ENCODE peak calls at places on chromosomes 4 and X, in ten cellular contexts. One of them, this sample, is unnamed. For H3K4me1, the result is how much of the 10 kb centered on the place peaks cover.

GRCh38 chrX:74613350-74614192 is 853 bp downstream of the RLIM start:
- DNase-seq in neural progenitor cell: peak
- DNase-seq in DND-41: peak
- DNase-seq in endodermal cell: peak
- DNase-seq in cardiac muscle cell: peak
- DNase-seq in mesendoderm: peak
- DNase-seq in small intestine: peak
- DNase-seq in lower lobe of right lung: peak
- DNase-seq in effector memory CD4-positive, alpha-beta T cell: no peak
- DNase-seq in CD8-positive, alpha-beta memory T cell: no peak
- DNase-seq in this sample: no peak

GRCh38 chr4:153209410-153209809 is 5.2 kb downstream of the TRIM2 start:
- DNase-seq in neural progenitor cell: no peak
- DNase-seq in DND-41: no peak
- DNase-seq in endodermal cell: peak
- DNase-seq in cardiac muscle cell: no peak
- DNase-seq in mesendoderm: peak
- DNase-seq in small intestine: no peak
- DNase-seq in lower lobe of right lung: no peak
- DNase-seq in effector memory CD4-positive, alpha-beta T cell: no peak
- DNase-seq in CD8-positive, alpha-beta memory T cell: no peak
- DNase-seq in this sample: no peak

GRCh38 chrX:111168314-111168713 is 72.3 kb downstream of the PAK3 start:
- DNase-seq in neural progenitor cell: peak
- DNase-seq in DND-41: no peak
- DNase-seq in endodermal cell: peak
- DNase-seq in cardiac muscle cell: peak
- DNase-seq in mesendoderm: peak
- DNase-seq in small intestine: peak
- DNase-seq in lower lobe of right lung: no peak
- DNase-seq in effector memory CD4-positive, alpha-beta T cell: no peak
- DNase-seq in CD8-positive, alpha-beta memory T cell: no peak
- DNase-seq in this sample: no peak

GRCh38 chrX:10039821-10040793 is 72.9 kb downstream of the CLDN34 start:
- DNase-seq in neural progenitor cell: peak
- DNase-seq in DND-41: no peak
- DNase-seq in endodermal cell: no peak
- DNase-seq in cardiac muscle cell: no peak
- DNase-seq in mesendoderm: no peak
- DNase-seq in small intestine: no peak
- DNase-seq in lower lobe of right lung: no peak
- DNase-seq in effector memory CD4-positive, alpha-beta T cell: no peak
- DNase-seq in CD8-positive, alpha-beta memory T cell: no peak
- DNase-seq in this sample: no peak

GRCh38 chrX:40065291-40066046 is 32.3 kb downstream of the BCOR start:
- DNase-seq in neural progenitor cell: no peak
- DNase-seq in DND-41: no peak
- DNase-seq in endodermal cell: no peak
- DNase-seq in cardiac muscle cell: no peak
- DNase-seq in mesendoderm: no peak
- DNase-seq in small intestine: no peak
- DNase-seq in lower lobe of right lung: no peak
- DNase-seq in effector memory CD4-positive, alpha-beta T cell: no peak
- DNase-seq in CD8-positive, alpha-beta memory T cell: no peak
- DNase-seq in this sample: no peak

GRCh38 chrX:46922601-46923000 is 10.4 kb downstream of the JADE3 start:
- DNase-seq in neural progenitor cell: no peak
- DNase-seq in DND-41: no peak
- DNase-seq in endodermal cell: no peak
- DNase-seq in cardiac muscle cell: no peak
- DNase-seq in mesendoderm: no peak
- DNase-seq in small intestine: no peak
- DNase-seq in lower lobe of right lung: no peak
- DNase-seq in effector memory CD4-positive, alpha-beta T cell: no peak
- DNase-seq in CD8-positive, alpha-beta memory T cell: no peak
- DNase-seq in this sample: no peak

GRCh38 chrX:22526339-22526738 is 253.6 kb downstream of the CBLL2 start:
- DNase-seq in neural progenitor cell: no peak
- DNase-seq in DND-41: no peak
- DNase-seq in endodermal cell: no peak
- DNase-seq in cardiac muscle cell: peak
- DNase-seq in mesendoderm: no peak
- DNase-seq in small intestine: no peak
- DNase-seq in lower lobe of right lung: no peak
- DNase-seq in effector memory CD4-positive, alpha-beta T cell: no peak
- DNase-seq in CD8-positive, alpha-beta memory T cell: no peak
- DNase-seq in this sample: no peak

GRCh38 chrX:130435937-130436336 is 34.1 kb downstream of the RBMX2 start:
- DNase-seq in neural progenitor cell: no peak
- DNase-seq in DND-41: no peak
- DNase-seq in endodermal cell: no peak
- DNase-seq in cardiac muscle cell: no peak
- DNase-seq in mesendoderm: no peak
- DNase-seq in small intestine: no peak
- DNase-seq in lower lobe of right lung: no peak
- DNase-seq in effector memory CD4-positive, alpha-beta T cell: no peak
- DNase-seq in CD8-positive, alpha-beta memory T cell: no peak
- DNase-seq in this sample: no peak

GRCh38 chr4:66567551-66567950 is 897.3 kb upstream of the EPHA5 start:
- DNase-seq in neural progenitor cell: no peak
- DNase-seq in DND-41: no peak
- DNase-seq in endodermal cell: no peak
- DNase-seq in cardiac muscle cell: no peak
- DNase-seq in mesendoderm: no peak
- DNase-seq in small intestine: no peak
- DNase-seq in lower lobe of right lung: no peak
- DNase-seq in effector memory CD4-positive, alpha-beta T cell: no peak
- DNase-seq in CD8-positive, alpha-beta memory T cell: no peak
- DNase-seq in this sample: no peak

GRCh38 chr4:66565796-66566195 is 895.5 kb upstream of the EPHA5 start:
- DNase-seq in neural progenitor cell: no peak
- DNase-seq in DND-41: no peak
- DNase-seq in endodermal cell: no peak
- DNase-seq in cardiac muscle cell: peak
- DNase-seq in mesendoderm: no peak
- DNase-seq in small intestine: no peak
- DNase-seq in lower lobe of right lung: no peak
- DNase-seq in effector memory CD4-positive, alpha-beta T cell: no peak
- DNase-seq in CD8-positive, alpha-beta memory T cell: no peak
- DNase-seq in this sample: no peak

GRCh38 chr4:66562276-66562806 is 892.1 kb upstream of the EPHA5 start:
- DNase-seq in neural progenitor cell: no peak
- DNase-seq in DND-41: no peak
- DNase-seq in endodermal cell: no peak
- DNase-seq in cardiac muscle cell: peak
- DNase-seq in mesendoderm: no peak
- DNase-seq in small intestine: no peak
- DNase-seq in lower lobe of right lung: no peak
- DNase-seq in effector memory CD4-positive, alpha-beta T cell: no peak
- DNase-seq in CD8-positive, alpha-beta memory T cell: no peak
- DNase-seq in this sample: no peak

GRCh38 chr4:66568001-66568400 is 897.7 kb upstream of the EPHA5 start:
- DNase-seq in neural progenitor cell: no peak
- DNase-seq in DND-41: no peak
- DNase-seq in endodermal cell: no peak
- DNase-seq in cardiac muscle cell: no peak
- DNase-seq in mesendoderm: no peak
- DNase-seq in small intestine: no peak
- DNase-seq in lower lobe of right lung: no peak
- DNase-seq in effector memory CD4-positive, alpha-beta T cell: no peak
- DNase-seq in CD8-positive, alpha-beta memory T cell: no peak
- DNase-seq in this sample: no peak

DNA sequence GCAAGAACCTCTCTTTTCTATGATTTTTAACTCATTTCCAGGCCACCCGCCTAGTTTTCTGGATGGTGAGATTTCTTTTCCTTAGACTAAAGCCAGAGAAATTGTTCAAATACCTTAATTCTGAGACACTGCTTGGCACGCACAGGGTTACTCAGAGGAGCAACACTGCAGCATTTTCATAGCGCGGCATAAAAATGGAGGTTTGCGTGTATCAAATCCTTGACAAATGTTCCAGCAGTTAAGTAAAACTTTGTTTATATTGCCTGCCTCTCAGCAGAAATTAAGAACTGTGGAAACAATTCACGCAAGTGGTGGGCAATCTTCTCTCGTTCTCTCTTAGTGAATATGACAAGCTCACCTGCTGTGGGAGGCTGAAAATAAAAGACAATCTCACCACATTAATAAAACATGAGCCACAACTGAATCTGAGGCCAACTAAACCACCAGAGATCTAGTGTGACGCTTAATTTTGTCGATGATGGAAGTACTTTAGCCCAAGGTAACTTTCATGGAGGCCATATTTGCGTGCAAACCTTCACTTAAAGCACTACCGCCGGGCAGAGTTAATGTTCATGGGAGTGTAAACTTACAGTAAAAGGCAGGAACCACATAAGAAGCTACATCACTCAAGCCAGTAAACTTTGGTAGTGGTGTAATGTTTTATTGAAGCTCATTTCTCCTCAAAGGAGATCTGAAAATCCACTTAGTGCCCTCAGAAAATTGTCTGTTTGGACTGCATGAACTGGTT is 894.8 kb upstream of the EPHA5 start:
- DNase-seq in neural progenitor cell: no peak
- DNase-seq in DND-41: no peak
- DNase-seq in endodermal cell: no peak
- DNase-seq in cardiac muscle cell: peak
- DNase-seq in mesendoderm: no peak
- DNase-seq in small intestine: no peak
- DNase-seq in lower lobe of right lung: no peak
- DNase-seq in effector memory CD4-positive, alpha-beta T cell: no peak
- DNase-seq in CD8-positive, alpha-beta memory T cell: no peak
- DNase-seq in this sample: no peak
- H3K4me3 ChIP-seq in neural progenitor cell: no peak
- H3K4me3 ChIP-seq in DND-41: no peak
- H3K4me3 ChIP-seq in endodermal cell: no peak
- H3K4me3 ChIP-seq in cardiac muscle cell: no peak
- H3K4me3 ChIP-seq in mesendoderm: no peak
- H3K4me3 ChIP-seq in small intestine: no peak
- H3K4me3 ChIP-seq in lower lobe of right lung: no peak
- H3K4me3 ChIP-seq in effector memory CD4-positive, alpha-beta T cell: no peak
- H3K4me3 ChIP-seq in CD8-positive, alpha-beta memory T cell: no peak
- H3K4me3 ChIP-seq in this sample: no peak

GRCh38 chr4:13920901-13921300 is 293.4 kb upstream of the BOD1L1 start:
- DNase-seq in neural progenitor cell: no peak
- DNase-seq in DND-41: no peak
- DNase-seq in endodermal cell: peak
- DNase-seq in cardiac muscle cell: peak
- DNase-seq in mesendoderm: peak
- DNase-seq in small intestine: peak
- DNase-seq in lower lobe of right lung: no peak
- DNase-seq in effector memory CD4-positive, alpha-beta T cell: no peak
- DNase-seq in CD8-positive, alpha-beta memory T cell: no peak
- DNase-seq in this sample: no peak

GRCh38 chr4:13918110-13918509 is 290.6 kb upstream of the BOD1L1 start:
- DNase-seq in neural progenitor cell: no peak
- DNase-seq in DND-41: no peak
- DNase-seq in endodermal cell: no peak
- DNase-seq in cardiac muscle cell: peak
- DNase-seq in mesendoderm: no peak
- DNase-seq in small intestine: peak
- DNase-seq in lower lobe of right lung: no peak
- DNase-seq in effector memory CD4-positive, alpha-beta T cell: no peak
- DNase-seq in CD8-positive, alpha-beta memory T cell: no peak
- DNase-seq in this sample: no peak

GRCh38 chr4:13919021-13919441 is 291.5 kb upstream of the BOD1L1 start:
- DNase-seq in neural progenitor cell: no peak
- DNase-seq in DND-41: no peak
- DNase-seq in endodermal cell: no peak
- DNase-seq in cardiac muscle cell: peak
- DNase-seq in mesendoderm: no peak
- DNase-seq in small intestine: no peak
- DNase-seq in lower lobe of right lung: no peak
- DNase-seq in effector memory CD4-positive, alpha-beta T cell: no peak
- DNase-seq in CD8-positive, alpha-beta memory T cell: no peak
- DNase-seq in this sample: no peak

GRCh38 chr4:13920111-13920875 is 292.8 kb upstream of the BOD1L1 start:
- DNase-seq in neural progenitor cell: no peak
- DNase-seq in DND-41: no peak
- DNase-seq in endodermal cell: no peak
- DNase-seq in cardiac muscle cell: peak
- DNase-seq in mesendoderm: no peak
- DNase-seq in small intestine: no peak
- DNase-seq in lower lobe of right lung: no peak
- DNase-seq in effector memory CD4-positive, alpha-beta T cell: no peak
- DNase-seq in CD8-positive, alpha-beta memory T cell: no peak
- DNase-seq in this sample: no peak

GRCh38 chr4:13917010-13917409 is 289.5 kb upstream of the BOD1L1 start:
- DNase-seq in neural progenitor cell: no peak
- DNase-seq in DND-41: no peak
- DNase-seq in endodermal cell: no peak
- DNase-seq in cardiac muscle cell: peak
- DNase-seq in mesendoderm: no peak
- DNase-seq in small intestine: no peak
- DNase-seq in lower lobe of right lung: no peak
- DNase-seq in effector memory CD4-positive, alpha-beta T cell: no peak
- DNase-seq in CD8-positive, alpha-beta memory T cell: no peak
- DNase-seq in this sample: no peak
- H3K4me1 ChIP-seq in neural progenitor cell: under half
- H3K4me1 ChIP-seq in DND-41: under half
- H3K4me1 ChIP-seq in endodermal cell: under half
- H3K4me1 ChIP-seq in cardiac muscle cell: under half
- H3K4me1 ChIP-seq in mesendoderm: under half
- H3K4me1 ChIP-seq in small intestine: under half
- H3K4me1 ChIP-seq in lower lobe of right lung: under half
- H3K4me1 ChIP-seq in effector memory CD4-positive, alpha-beta T cell: under half
- H3K4me1 ChIP-seq in CD8-positive, alpha-beta memory T cell: under half
- H3K4me1 ChIP-seq in this sample: under half

DNA sequence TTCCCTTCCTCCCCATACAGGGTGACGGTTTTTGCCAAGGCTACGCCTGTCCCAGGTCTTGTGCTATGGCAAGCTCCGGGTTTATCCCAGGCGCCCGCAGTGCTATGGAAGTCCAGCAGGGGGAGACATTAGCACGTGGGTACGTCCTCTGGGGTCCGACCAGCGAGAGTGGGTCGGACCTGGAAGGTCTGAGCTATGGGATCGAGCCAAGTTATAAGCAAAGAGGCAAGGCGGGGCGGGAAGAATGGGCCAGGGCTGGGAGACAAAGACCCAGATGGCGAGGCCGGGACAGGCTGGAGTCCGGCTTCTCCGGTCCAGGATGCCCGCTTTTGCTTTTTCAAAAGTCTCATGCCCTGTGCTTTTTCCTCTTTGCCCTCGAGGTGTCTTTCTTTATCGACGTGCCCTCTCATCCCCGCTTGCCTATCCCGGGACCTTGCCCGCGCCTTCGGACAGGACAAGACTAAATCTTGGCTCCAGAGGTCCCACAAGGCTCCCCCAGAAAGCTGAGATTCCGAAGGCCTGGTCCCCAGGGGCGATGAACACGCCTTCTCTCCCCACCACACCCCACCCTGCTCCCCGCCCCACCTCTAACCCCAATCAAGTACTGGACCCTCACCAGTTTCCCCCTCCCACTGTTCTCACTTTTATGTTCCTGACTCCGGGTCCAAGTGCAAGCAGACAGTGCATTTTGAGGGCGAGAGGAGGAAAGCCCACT is 816 bp upstream of the EFNB1 start:
- DNase-seq in neural progenitor cell: peak
- DNase-seq in DND-41: peak
- DNase-seq in endodermal cell: peak
- DNase-seq in cardiac muscle cell: peak
- DNase-seq in mesendoderm: peak
- DNase-seq in small intestine: peak
- DNase-seq in lower lobe of right lung: peak
- DNase-seq in effector memory CD4-positive, alpha-beta T cell: peak
- DNase-seq in CD8-positive, alpha-beta memory T cell: peak
- DNase-seq in this sample: peak
- H3K4me3 ChIP-seq in neural progenitor cell: peak
- H3K4me3 ChIP-seq in DND-41: peak
- H3K4me3 ChIP-seq in endodermal cell: peak
- H3K4me3 ChIP-seq in cardiac muscle cell: peak
- H3K4me3 ChIP-seq in mesendoderm: no peak
- H3K4me3 ChIP-seq in small intestine: peak
- H3K4me3 ChIP-seq in lower lobe of right lung: peak
- H3K4me3 ChIP-seq in effector memory CD4-positive, alpha-beta T cell: peak
- H3K4me3 ChIP-seq in CD8-positive, alpha-beta memory T cell: peak
- H3K4me3 ChIP-seq in this sample: peak

GRCh38 chr4:143097751-143098150 is 87.0 kb upstream of the USP38 start:
- DNase-seq in neural progenitor cell: no peak
- DNase-seq in DND-41: no peak
- DNase-seq in endodermal cell: no peak
- DNase-seq in cardiac muscle cell: no peak
- DNase-seq in mesendoderm: no peak
- DNase-seq in small intestine: peak
- DNase-seq in lower lobe of right lung: no peak
- DNase-seq in effector memory CD4-positive, alpha-beta T cell: no peak
- DNase-seq in CD8-positive, alpha-beta memory T cell: no peak
- DNase-seq in this sample: no peak

GRCh38 chr4:143095447-143095846 is 89.3 kb upstream of the USP38 start:
- DNase-seq in neural progenitor cell: no peak
- DNase-seq in DND-41: no peak
- DNase-seq in endodermal cell: no peak
- DNase-seq in cardiac muscle cell: no peak
- DNase-seq in mesendoderm: peak
- DNase-seq in small intestine: no peak
- DNase-seq in lower lobe of right lung: no peak
- DNase-seq in effector memory CD4-positive, alpha-beta T cell: no peak
- DNase-seq in CD8-positive, alpha-beta memory T cell: no peak
- DNase-seq in this sample: no peak

GRCh38 chr4:143089847-143090246 is 94.9 kb upstream of the USP38 start:
- DNase-seq in neural progenitor cell: no peak
- DNase-seq in DND-41: no peak
- DNase-seq in endodermal cell: no peak
- DNase-seq in cardiac muscle cell: no peak
- DNase-seq in mesendoderm: no peak
- DNase-seq in small intestine: no peak
- DNase-seq in lower lobe of right lung: no peak
- DNase-seq in effector memory CD4-positive, alpha-beta T cell: no peak
- DNase-seq in CD8-positive, alpha-beta memory T cell: no peak
- DNase-seq in this sample: no peak

GRCh38 chr4:143089291-143089690 is 95.4 kb upstream of the USP38 start:
- DNase-seq in neural progenitor cell: peak
- DNase-seq in DND-41: no peak
- DNase-seq in endodermal cell: peak
- DNase-seq in cardiac muscle cell: peak
- DNase-seq in mesendoderm: peak
- DNase-seq in small intestine: no peak
- DNase-seq in lower lobe of right lung: no peak
- DNase-seq in effector memory CD4-positive, alpha-beta T cell: no peak
- DNase-seq in CD8-positive, alpha-beta memory T cell: no peak
- DNase-seq in this sample: no peak

DNA sequence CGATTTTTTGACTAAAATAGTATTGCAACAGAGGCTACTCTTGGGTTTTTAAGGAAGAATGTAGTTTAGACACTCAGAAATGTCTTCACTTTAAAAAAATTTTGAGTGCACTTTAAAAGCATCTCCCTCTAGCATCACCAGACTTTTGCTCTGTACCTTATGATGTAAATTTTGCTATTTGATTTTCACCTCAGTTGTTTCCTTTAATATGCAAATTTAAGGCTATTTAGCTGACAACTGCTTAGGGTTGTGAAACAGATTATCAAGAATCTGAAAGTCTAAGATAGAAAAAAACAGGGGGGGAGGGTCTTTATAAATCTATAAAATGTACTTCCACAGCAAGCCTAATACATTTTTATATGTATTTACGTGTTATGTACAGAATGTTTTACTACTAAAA is 92.9 kb upstream of the USP38 start:
- DNase-seq in neural progenitor cell: no peak
- DNase-seq in DND-41: no peak
- DNase-seq in endodermal cell: no peak
- DNase-seq in cardiac muscle cell: no peak
- DNase-seq in mesendoderm: no peak
- DNase-seq in small intestine: no peak
- DNase-seq in lower lobe of right lung: no peak
- DNase-seq in effector memory CD4-positive, alpha-beta T cell: no peak
- DNase-seq in CD8-positive, alpha-beta memory T cell: no peak
- DNase-seq in this sample: no peak
- H3K4me1 ChIP-seq in neural progenitor cell: under half
- H3K4me1 ChIP-seq in DND-41: under half
- H3K4me1 ChIP-seq in endodermal cell: under half
- H3K4me1 ChIP-seq in cardiac muscle cell: under half
- H3K4me1 ChIP-seq in mesendoderm: under half
- H3K4me1 ChIP-seq in small intestine: under half
- H3K4me1 ChIP-seq in lower lobe of right lung: under half
- H3K4me1 ChIP-seq in effector memory CD4-positive, alpha-beta T cell: under half
- H3K4me1 ChIP-seq in CD8-positive, alpha-beta memory T cell: under half
- H3K4me1 ChIP-seq in this sample: under half